ENCODE peak calls at places on chromosomes 12 and 14, in eight cellular contexts. One of them, this sample, is unnamed.

GRCh38 chr14:102749833-102750775 is 27.1 kb upstream of the TRAF3 start:
- DNase-seq in left lung: no peak
- DNase-seq in GM12865: no peak
- DNase-seq in Peyer's patch: no peak
- DNase-seq in keratinocyte: no peak
- DNase-seq in left ventricle myocardium inferior: no peak
- DNase-seq in AG10803: no peak
- DNase-seq in lower lobe of right lung: no peak
- DNase-seq in this sample: no peak

GRCh38 chr12:1906579-1906978 is 11.9 kb downstream of the CACNA2D4 start:
- DNase-seq in lower lobe of right lung: no peak
- DNase-seq in AG10803: no peak
- DNase-seq in left lung: no peak
- DNase-seq in GM12865: no peak
- DNase-seq in keratinocyte: no peak
- DNase-seq in left ventricle myocardium inferior: no peak
- DNase-seq in Peyer's patch: no peak
- DNase-seq in this sample: no peak

GRCh38 chr14:104805326-104805678 is 4.4 kb downstream of the ZBTB42 start:
- DNase-seq in Peyer's patch: no peak
- DNase-seq in left ventricle myocardium inferior: no peak
- DNase-seq in lower lobe of right lung: peak; percentile 69
- DNase-seq in keratinocyte: no peak
- DNase-seq in left lung: no peak
- DNase-seq in AG10803: peak; percentile 66
- DNase-seq in GM12865: no peak
- DNase-seq in this sample: no peak

GRCh38 chr12:56987551-56988053 is 18.7 kb downstream of the ZBTB39 start:
- DNase-seq in Peyer's patch: peak; percentile 87
- DNase-seq in keratinocyte: peak; percentile 33
- DNase-seq in GM12865: peak; percentile 79
- DNase-seq in left ventricle myocardium inferior: peak; percentile 77
- DNase-seq in AG10803: peak; percentile 71
- DNase-seq in left lung: peak; percentile 85
- DNase-seq in lower lobe of right lung: peak; percentile 90
- DNase-seq in this sample: no peak

GRCh38 chr12:66111605-66112004 is 18.9 kb downstream of the LLPH start:
- DNase-seq in lower lobe of right lung: no peak
- DNase-seq in Peyer's patch: no peak
- DNase-seq in left lung: no peak
- DNase-seq in keratinocyte: no peak
- DNase-seq in AG10803: peak; percentile 57
- DNase-seq in left ventricle myocardium inferior: no peak
- DNase-seq in GM12865: no peak
- DNase-seq in this sample: no peak

GRCh38 chr12:40212566-40212965 is 12.2 kb upstream of the LRRK2 start:
- DNase-seq in AG10803: no peak
- DNase-seq in Peyer's patch: no peak
- DNase-seq in keratinocyte: no peak
- DNase-seq in GM12865: no peak
- DNase-seq in left ventricle myocardium inferior: no peak
- DNase-seq in lower lobe of right lung: no peak
- DNase-seq in left lung: no peak
- DNase-seq in this sample: no peak

GRCh38 chr14:100341301-100342031 is 18.3 kb downstream of the SLC25A47 start:
- DNase-seq in Peyer's patch: peak; percentile 70
- DNase-seq in lower lobe of right lung: peak; percentile 57
- DNase-seq in left lung: peak; percentile 73
- DNase-seq in left ventricle myocardium inferior: no peak
- DNase-seq in AG10803: peak; percentile 59
- DNase-seq in keratinocyte: peak; percentile 11
- DNase-seq in GM12865: peak; percentile 49
- DNase-seq in this sample: peak; percentile 88

GRCh38 chr14:51283402-51283825 is 43.4 kb downstream of the TMX1 start:
- DNase-seq in AG10803: peak; percentile 92
- DNase-seq in Peyer's patch: no peak
- DNase-seq in left lung: no peak
- DNase-seq in keratinocyte: peak; percentile 66
- DNase-seq in lower lobe of right lung: no peak
- DNase-seq in GM12865: peak; percentile 55
- DNase-seq in left ventricle myocardium inferior: no peak
- DNase-seq in this sample: peak; percentile 53

GRCh38 chr14:69043598-69044267 is 64.6 kb upstream of the ACTN1 start:
- DNase-seq in GM12865: no peak
- DNase-seq in lower lobe of right lung: no peak
- DNase-seq in keratinocyte: no peak
- DNase-seq in left ventricle myocardium inferior: no peak
- DNase-seq in left lung: no peak
- DNase-seq in AG10803: peak; percentile 79
- DNase-seq in Peyer's patch: no peak
- DNase-seq in this sample: no peak

GRCh38 chr14:104871145-104871655 is 6.1 kb downstream of the CEP170B start:
- DNase-seq in Peyer's patch: peak; percentile 37
- DNase-seq in lower lobe of right lung: peak; percentile 30
- DNase-seq in keratinocyte: no peak
- DNase-seq in left ventricle myocardium inferior: no peak
- DNase-seq in left lung: no peak
- DNase-seq in AG10803: no peak
- DNase-seq in GM12865: no peak
- DNase-seq in this sample: no peak

GRCh38 chr14:74843653-74844052 is 32.3 kb downstream of the PROX2 start:
- DNase-seq in AG10803: peak; percentile 87
- DNase-seq in lower lobe of right lung: no peak
- DNase-seq in left lung: no peak
- DNase-seq in GM12865: no peak
- DNase-seq in Peyer's patch: no peak
- DNase-seq in keratinocyte: no peak
- DNase-seq in left ventricle myocardium inferior: no peak
- DNase-seq in this sample: no peak

GRCh38 chr14:67270354-67270753 is 29.1 kb downstream of the PALS1 start:
- DNase-seq in left lung: no peak
- DNase-seq in keratinocyte: no peak
- DNase-seq in GM12865: no peak
- DNase-seq in lower lobe of right lung: no peak
- DNase-seq in Peyer's patch: no peak
- DNase-seq in left ventricle myocardium inferior: no peak
- DNase-seq in AG10803: peak; percentile 32
- DNase-seq in this sample: no peak

GRCh38 chr12:120688527-120689071 is 1.6 kb downstream of the MLEC start:
- DNase-seq in lower lobe of right lung: no peak
- DNase-seq in left ventricle myocardium inferior: no peak
- DNase-seq in Peyer's patch: peak; percentile 73
- DNase-seq in AG10803: peak; percentile 29
- DNase-seq in left lung: no peak
- DNase-seq in keratinocyte: no peak
- DNase-seq in GM12865: peak; percentile 34
- DNase-seq in this sample: no peak

GRCh38 chr12:51923506-51924365 is 16.4 kb downstream of the ACVRL1 start:
- DNase-seq in AG10803: peak; percentile 29
- DNase-seq in GM12865: peak; percentile 34
- DNase-seq in left lung: peak; percentile 67
- DNase-seq in lower lobe of right lung: peak; percentile 77
- DNase-seq in Peyer's patch: peak; percentile 76
- DNase-seq in keratinocyte: no peak
- DNase-seq in left ventricle myocardium inferior: peak; percentile 76
- DNase-seq in this sample: no peak

GRCh38 chr12:53578783-53579182 is 47.4 kb downstream of the ATF7 start:
- DNase-seq in Peyer's patch: peak; percentile 26
- DNase-seq in AG10803: no peak
- DNase-seq in lower lobe of right lung: no peak
- DNase-seq in left ventricle myocardium inferior: no peak
- DNase-seq in keratinocyte: no peak
- DNase-seq in GM12865: no peak
- DNase-seq in left lung: no peak
- DNase-seq in this sample: no peak

GRCh38 chr14:65414961-65415589 is 2.5 kb downstream of the FUT8 start:
- DNase-seq in lower lobe of right lung: no peak
- DNase-seq in left ventricle myocardium inferior: no peak
- DNase-seq in GM12865: peak; percentile 51
- DNase-seq in AG10803: peak; percentile 53
- DNase-seq in left lung: no peak
- DNase-seq in Peyer's patch: no peak
- DNase-seq in keratinocyte: no peak
- DNase-seq in this sample: no peak

GRCh38 chr12:132804426-132804861 is 24.2 kb downstream of the GOLGA3 start:
- DNase-seq in keratinocyte: no peak
- DNase-seq in GM12865: no peak
- DNase-seq in Peyer's patch: no peak
- DNase-seq in AG10803: no peak
- DNase-seq in lower lobe of right lung: no peak
- DNase-seq in left ventricle myocardium inferior: no peak
- DNase-seq in left lung: peak; percentile 38
- DNase-seq in this sample: no peak

DNA sequence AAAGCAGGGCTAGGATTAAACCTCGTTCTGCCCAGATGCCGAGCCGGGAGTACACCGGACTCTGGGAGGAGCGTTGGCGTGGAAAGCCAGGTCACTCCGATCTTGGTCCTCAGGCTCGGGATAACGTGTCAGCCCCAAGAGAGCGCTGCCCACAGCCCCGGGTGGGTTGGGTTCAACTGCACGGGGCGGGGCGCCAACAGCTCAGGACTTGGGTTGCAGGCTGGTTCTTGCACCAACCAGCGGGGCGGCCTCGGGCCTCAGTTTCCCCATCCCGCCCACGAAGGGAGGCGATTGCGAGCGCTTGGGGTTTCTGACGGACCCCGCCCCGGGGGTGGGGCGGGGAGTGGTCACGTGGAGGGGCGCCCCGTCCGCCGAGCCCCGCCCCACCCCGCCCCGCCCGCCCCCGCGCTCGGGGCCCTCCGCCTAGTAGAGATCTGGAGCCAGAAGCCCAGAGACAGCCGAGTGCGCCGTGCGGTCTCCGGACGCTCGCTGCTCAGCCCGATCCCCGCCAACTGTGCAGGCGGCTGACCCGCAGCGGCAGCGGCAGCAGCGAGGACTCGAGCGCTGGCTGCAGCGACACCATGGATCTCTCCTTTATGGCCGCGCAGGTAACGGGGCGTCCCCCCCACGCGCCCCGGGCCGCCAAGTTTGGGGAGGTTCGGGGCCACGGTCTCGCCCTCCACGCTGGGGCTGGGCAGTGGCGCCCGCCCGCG is at the start of gene C14orf132:
- DNase-seq in Peyer's patch: peak; percentile 70
- DNase-seq in GM12865: peak; percentile 11
- DNase-seq in left ventricle myocardium inferior: peak; percentile 66
- DNase-seq in left lung: peak; percentile 71
- DNase-seq in lower lobe of right lung: peak; percentile 79
- DNase-seq in keratinocyte: no peak
- DNase-seq in AG10803: peak; percentile 48
- DNase-seq in this sample: no peak
- H3K4me3 ChIP-seq in Peyer's patch: peak within 1 kb of the TSS; percentile 60
- H3K4me3 ChIP-seq in GM12865: peak within 1 kb of the TSS; percentile 28
- H3K4me3 ChIP-seq in left ventricle myocardium inferior: peak within 1 kb of the TSS; percentile 82
- H3K4me3 ChIP-seq in left lung: peak within 1 kb of the TSS; percentile 75
- H3K4me3 ChIP-seq in lower lobe of right lung: peak within 1 kb of the TSS; percentile 87
- H3K4me3 ChIP-seq in keratinocyte: peak within 1 kb of the TSS; percentile 59
- H3K4me3 ChIP-seq in AG10803: peak within 1 kb of the TSS; percentile 82
- H3K4me3 ChIP-seq in this sample: peak within 1 kb of the TSS; percentile 70

GRCh38 chr14:31323419-31323818 is 96.9 kb downstream of the HEATR5A start:
- DNase-seq in Peyer's patch: no peak
- DNase-seq in GM12865: no peak
- DNase-seq in lower lobe of right lung: no peak
- DNase-seq in keratinocyte: no peak
- DNase-seq in left ventricle myocardium inferior: no peak
- DNase-seq in AG10803: no peak
- DNase-seq in left lung: no peak
- DNase-seq in this sample: no peak

GRCh38 chr14:31320216-31320615 is 100.1 kb downstream of the HEATR5A start:
- DNase-seq in lower lobe of right lung: no peak
- DNase-seq in Peyer's patch: no peak
- DNase-seq in left lung: no peak
- DNase-seq in AG10803: no peak
- DNase-seq in keratinocyte: no peak
- DNase-seq in left ventricle myocardium inferior: peak; percentile 62
- DNase-seq in GM12865: no peak
- DNase-seq in this sample: no peak

GRCh38 chr14:31320922-31321779 is 99.2 kb downstream of the HEATR5A start:
- DNase-seq in left lung: no peak
- DNase-seq in lower lobe of right lung: no peak
- DNase-seq in left ventricle myocardium inferior: no peak
- DNase-seq in GM12865: no peak
- DNase-seq in Peyer's patch: no peak
- DNase-seq in keratinocyte: no peak
- DNase-seq in AG10803: no peak
- DNase-seq in this sample: no peak

GRCh38 chr14:31326111-31326510 is 94.2 kb downstream of the HEATR5A start:
- DNase-seq in AG10803: peak; percentile 25
- DNase-seq in keratinocyte: no peak
- DNase-seq in left lung: no peak
- DNase-seq in lower lobe of right lung: no peak
- DNase-seq in GM12865: peak; percentile 31
- DNase-seq in Peyer's patch: no peak
- DNase-seq in left ventricle myocardium inferior: no peak
- DNase-seq in this sample: no peak
- TF ChIP-seq CTCF in AG10803: peak; percentile 20
- TF ChIP-seq CTCF in keratinocyte: no peak
- TF ChIP-seq CTCF in left lung: no peak
- TF ChIP-seq CTCF in lower lobe of right lung: no peak
- TF ChIP-seq CTCF in GM12865: no peak
- TF ChIP-seq CTCF in Peyer's patch: peak; percentile 10
- TF ChIP-seq CTCF in left ventricle myocardium inferior: no peak
- TF ChIP-seq CTCF in this sample: peak; percentile 32

DNA sequence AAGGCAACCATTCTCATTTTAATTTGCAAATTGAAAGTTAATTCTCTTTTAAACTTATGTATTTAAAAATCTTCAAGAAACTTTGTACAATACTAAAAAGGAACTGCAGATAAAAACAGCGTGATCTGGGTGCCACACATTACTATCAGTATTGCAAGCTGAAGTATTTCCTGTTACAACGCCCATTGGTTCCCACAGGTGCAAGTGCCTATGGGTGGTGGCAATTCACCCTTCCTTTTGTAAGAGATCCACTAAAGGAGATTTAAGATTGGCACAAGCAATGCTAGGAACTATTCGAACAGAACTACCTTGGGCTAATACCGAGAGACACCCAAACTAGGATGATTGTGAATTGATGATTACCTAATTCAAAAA is 13.2 kb downstream of the TAOK3 start:
- DNase-seq in left ventricle myocardium inferior: no peak
- DNase-seq in left lung: no peak
- DNase-seq in lower lobe of right lung: no peak
- DNase-seq in Peyer's patch: peak; percentile 64
- DNase-seq in keratinocyte: no peak
- DNase-seq in GM12865: peak; percentile 75
- DNase-seq in AG10803: no peak
- DNase-seq in this sample: no peak
- H3K4me3 ChIP-seq in left ventricle myocardium inferior: no peak overlapping the region
- H3K4me3 ChIP-seq in left lung: peak overlapping the region; percentile 10
- H3K4me3 ChIP-seq in lower lobe of right lung: peak overlapping the region; percentile 42
- H3K4me3 ChIP-seq in Peyer's patch: peak overlapping the region; percentile 29
- H3K4me3 ChIP-seq in keratinocyte: no peak overlapping the region
- H3K4me3 ChIP-seq in GM12865: peak overlapping the region; percentile 91
- H3K4me3 ChIP-seq in AG10803: no peak overlapping the region
- H3K4me3 ChIP-seq in this sample: no peak overlapping the region

GRCh38 chr12:85156569-85156968 is 120.4 kb downstream of the LRRIQ1 start:
- DNase-seq in left ventricle myocardium inferior: no peak
- DNase-seq in keratinocyte: no peak
- DNase-seq in Peyer's patch: no peak
- DNase-seq in GM12865: no peak
- DNase-seq in AG10803: no peak
- DNase-seq in left lung: no peak
- DNase-seq in lower lobe of right lung: no peak
- DNase-seq in this sample: no peak

GRCh38 chr12:85157023-85157626 is 121.0 kb downstream of the LRRIQ1 start:
- DNase-seq in left ventricle myocardium inferior: no peak
- DNase-seq in keratinocyte: no peak
- DNase-seq in GM12865: no peak
- DNase-seq in lower lobe of right lung: no peak
- DNase-seq in left lung: no peak
- DNase-seq in Peyer's patch: no peak
- DNase-seq in AG10803: no peak
- DNase-seq in this sample: no peak

GRCh38 chr12:85155791-85156190 is 119.6 kb downstream of the LRRIQ1 start:
- DNase-seq in keratinocyte: no peak
- DNase-seq in left ventricle myocardium inferior: no peak
- DNase-seq in GM12865: no peak
- DNase-seq in left lung: no peak
- DNase-seq in AG10803: peak; percentile 9
- DNase-seq in lower lobe of right lung: no peak
- DNase-seq in Peyer's patch: no peak
- DNase-seq in this sample: no peak
- TF ChIP-seq CTCF in keratinocyte: no peak
- TF ChIP-seq CTCF in left ventricle myocardium inferior: no peak
- TF ChIP-seq CTCF in GM12865: no peak
- TF ChIP-seq CTCF in left lung: no peak
- TF ChIP-seq CTCF in AG10803: peak; percentile 5
- TF ChIP-seq CTCF in lower lobe of right lung: no peak
- TF ChIP-seq CTCF in Peyer's patch: no peak
- TF ChIP-seq CTCF in this sample: peak; percentile 45

This sample was measured in epithelial cell of proximal tubule.